ENCODE peak calls at places on chromosomes 13 and 19, in seven cellular contexts. Q is hippocampal formation; I is amniotic epithelial cell; X is RPMI8226; A is Ammon's horn; Y is HepG2; O is CD8-positive, alpha-beta memory T cell. H is an unnamed sample.

GRCh38 chr13:49443327-49443688 is 556 bp downstream of the CAB39L start:
- DNase-seq in I (peak), A (peak), Q (peak), Y (peak), X (no peak), O (no peak), H (peak)

GRCh38 chr13:44519642-44520041 is 56.5 kb downstream of the TSC22D1 start:
- DNase-seq in X (no peak), A (no peak), O (no peak), Q (no peak), Y (no peak), I (no peak), H (no peak)

GRCh38 chr19:48458016-48458415 is 2.6 kb downstream of the KCNJ14 start:
- DNase-seq in Q (no peak), Y (no peak), I (peak), A (peak), X (no peak), O (no peak), H (no peak)

GRCh38 chr13:32035701-32036100 is 4.1 kb downstream of the FRY start:
- DNase-seq in A (no peak), Q (no peak), O (no peak), Y (no peak), I (peak), X (no peak), H (no peak)

GRCh38 chr19:48991823-48992570 is 1.1 kb downstream of the GYS1 start:
- DNase-seq in Q (peak), I (peak), Y (no peak), A (peak), X (no peak), O (no peak), H (peak)

GRCh38 chr19:20325151-20325550 is 158.1 kb downstream of the ZNF486 start:
- DNase-seq in A (no peak), Q (no peak), Y (no peak), O (no peak), X (no peak), I (no peak), H (no peak)

GRCh38 chr13:79349011-79349410 is 57.0 kb downstream of the RBM26 start:
- DNase-seq in Q (no peak), O (no peak), X (no peak), A (no peak), I (peak), Y (no peak), H (no peak)

GRCh38 chr13:45482571-45483173 is 17.9 kb downstream of the COG3 start:
- DNase-seq in I (peak), Q (no peak), X (no peak), O (no peak), A (no peak), Y (no peak), H (no peak)

GRCh38 chr19:50357178-50358100 is 8.0 kb downstream of the NAPSA start:
- DNase-seq in X (peak), O (peak), Y (peak), Q (peak), I (peak), A (peak), H (peak)

GRCh38 chr13:87887459-87888123 is 216.4 kb downstream of the SLITRK5 start:
- DNase-seq in O (no peak), Y (no peak), Q (no peak), X (peak), I (no peak), A (no peak), H (no peak)

GRCh38 chr13:112679932-112680677 is 9.7 kb upstream of the ATP11A start:
- DNase-seq in Q (no peak), I (no peak), Y (no peak), O (no peak), A (no peak), X (no peak), H (no peak)

GRCh38 chr19:20273951-20274578 is 107.1 kb downstream of the ZNF486 start:
- DNase-seq in Q (no peak), O (no peak), Y (no peak), I (no peak), A (no peak), X (no peak), H (no peak)

GRCh38 chr13:107956889-107957288 is 258.4 kb downstream of the LIG4 start:
- DNase-seq in I (no peak), A (no peak), Q (no peak), O (no peak), Y (no peak), X (no peak), H (no peak)

GRCh38 chr13:99442273-99442895 is 58.9 kb upstream of the TM9SF2 start:
- DNase-seq in X (peak), A (peak), I (peak), Q (peak), O (peak), Y (peak), H (peak)

GRCh38 chr19:47652285-47652684 is 43.4 kb downstream of the BICRA start:
- DNase-seq in Y (no peak), O (no peak), X (peak), I (no peak), Q (no peak), A (no peak), H (no peak)

GRCh38 chr13:46654956-46655726 is 102.2 kb downstream of the LRCH1 start:
- DNase-seq in A (no peak), Q (no peak), I (no peak), Y (no peak), X (no peak), O (no peak), H (peak)

GRCh38 chr19:12840091-12841079 is 2.1 kb downstream of the MAST1 start:
- DNase-seq in X (peak), O (peak), Q (no peak), A (no peak), I (peak), Y (no peak), H (no peak)

GRCh38 chr13:31349156-31349555 is 149.4 kb downstream of the B3GLCT start:
- DNase-seq in X (no peak), Y (no peak), Q (no peak), I (no peak), A (no peak), O (no peak), H (no peak)

GRCh38 chr19:4061178-4061682 is 5.5 kb downstream of the ZBTB7A start:
- DNase-seq in O (peak), I (peak), X (peak), A (no peak), Q (no peak), Y (peak), H (no peak)

GRCh38 chr13:106318941-106319411 is 216.5 kb downstream of the EFNB2 start:
- DNase-seq in I (peak), X (no peak), Y (no peak), A (no peak), Q (no peak), O (no peak), H (no peak)

GRCh38 chr13:51643882-51644281 is 59.6 kb downstream of the WDFY2 start:
- DNase-seq in I (peak), O (no peak), X (no peak), Y (peak), Q (no peak), A (no peak), H (peak)

GRCh38 chr13:80751854-80752253 is 410.9 kb upstream of the SPRY2 start:
- DNase-seq in X (no peak), Q (no peak), Y (no peak), O (no peak), A (no peak), I (no peak), H (no peak)

GRCh38 chr13:25738342-25738771 is 313.5 kb downstream of the SHISA2 start:
- DNase-seq in A (no peak), O (no peak), Y (no peak), X (peak), Q (no peak), I (peak), H (no peak)

GRCh38 chr13:97723655-97724054 is 229.8 kb upstream of the IPO5 start:
- DNase-seq in Q (no peak), X (no peak), A (no peak), I (no peak), Y (no peak), O (no peak), H (no peak)

GRCh38 chr13:49585220-49586157 is at the start of gene RCBTB1:
- DNase-seq in I (peak), A (peak), X (peak), Q (peak), Y (peak), O (peak), H (peak)

GRCh38 chr19:18967358-18968146 is 26.5 kb upstream of the HOMER3 start:
- DNase-seq in I (peak), Q (no peak), Y (no peak), A (peak), X (peak), O (no peak), H (peak)

H was measured in AML-193.